ENCODE peak calls at places on chromosomes 3 and 15, in five cellular contexts. Q is suprapubic skin, M is heart left ventricle, R is uterus, E is GM12878. A is an unnamed sample.

GRCh38 chr3:197458906-197459470 is 96.8 kb downstream of the BDH1 start:
- DNase-seq in E (no peak), Q (no peak), R (no peak), M (no peak), A (no peak)

GRCh38 chr3:47000198-47000815 is 20.8 kb downstream of the NBEAL2 start:
- DNase-seq in R (no peak), M (peak), E (no peak), Q (no peak), A (no peak)

GRCh38 chr3:48505146-48505545 is 1.2 kb upstream of the SHISA5 start:
- DNase-seq in Q (no peak), E (no peak), M (no peak), R (peak), A (no peak)

GRCh38 chr15:60844010-60844409 is 365.1 kb upstream of the ICE2 start:
- DNase-seq in R (no peak), E (no peak), M (no peak), Q (no peak), A (no peak)

GRCh38 chr3:30720586-30721313 is 114.3 kb downstream of the TGFBR2 start:
- DNase-seq in E (no peak), R (no peak), Q (no peak), M (no peak), A (peak)

GRCh38 chr15:31408724-31409123 is 82.1 kb downstream of the KLF13 start:
- DNase-seq in R (no peak), M (no peak), E (no peak), Q (no peak), A (no peak)

GRCh38 chr15:57387644-57388076 is 11.4 kb downstream of the CGNL1 start:
- DNase-seq in Q (no peak), E (no peak), R (no peak), M (no peak), A (no peak)

GRCh38 chr3:149369991-149370866 is 7.2 kb downstream of the TM4SF1 start:
- DNase-seq in R (no peak), Q (no peak), E (no peak), M (no peak), A (no peak)

DNA sequence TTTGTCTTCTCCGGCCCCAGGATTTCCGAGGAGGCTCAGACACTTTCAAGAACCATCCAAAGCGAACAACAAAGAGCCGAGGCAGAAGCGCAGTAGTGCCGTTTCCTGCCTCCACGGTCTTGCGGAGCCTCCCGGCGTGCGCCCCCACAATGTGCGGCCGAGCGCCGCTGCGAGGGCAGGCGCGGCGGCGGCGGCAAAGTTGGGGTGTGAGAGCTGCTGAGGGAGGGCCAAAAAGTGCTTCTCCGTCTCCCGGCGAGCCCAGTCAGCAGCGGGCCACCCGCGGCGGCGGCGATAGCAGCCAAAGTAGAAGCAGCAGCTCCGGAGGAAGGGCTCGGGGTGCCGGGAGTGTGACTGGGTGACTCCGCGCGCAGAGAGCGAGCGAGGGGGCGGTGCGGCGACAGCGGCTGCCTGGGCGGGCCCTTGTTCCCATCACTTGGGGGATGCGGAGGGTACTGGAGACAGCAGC is 749.1 kb downstream of the ROBO1 start:
- DNase-seq in M (peak), R (peak), E (no peak), Q (peak), A (no peak)
- TF ChIP-seq CTCF in M (no peak), R (no peak), E (no peak), Q (no peak), A (no peak)

GRCh38 chr15:75091814-75092213 is 68.4 kb downstream of the PPCDC start:
- DNase-seq in E (peak), Q (no peak), R (no peak), M (no peak), A (no peak)
- H3K4me3 ChIP-seq in E (no peak), Q (no peak), R (no peak), M (no peak), A (no peak)

GRCh38 chr15:29143293-29143692 is 126.3 kb downstream of the NSMCE3 start:
- DNase-seq in R (no peak), M (no peak), Q (no peak), E (no peak), A (no peak)

GRCh38 chr15:29141206-29141907 is 128.3 kb downstream of the NSMCE3 start:
- DNase-seq in E (no peak), R (no peak), M (no peak), Q (no peak), A (no peak)

GRCh38 chr15:29141908-29142747 is 127.5 kb downstream of the NSMCE3 start:
- DNase-seq in E (peak), M (no peak), R (no peak), Q (no peak), A (no peak)

GRCh38 chr15:29140475-29141172 is 129.0 kb downstream of the NSMCE3 start:
- DNase-seq in R (no peak), E (no peak), M (no peak), Q (no peak), A (no peak)

DNA sequence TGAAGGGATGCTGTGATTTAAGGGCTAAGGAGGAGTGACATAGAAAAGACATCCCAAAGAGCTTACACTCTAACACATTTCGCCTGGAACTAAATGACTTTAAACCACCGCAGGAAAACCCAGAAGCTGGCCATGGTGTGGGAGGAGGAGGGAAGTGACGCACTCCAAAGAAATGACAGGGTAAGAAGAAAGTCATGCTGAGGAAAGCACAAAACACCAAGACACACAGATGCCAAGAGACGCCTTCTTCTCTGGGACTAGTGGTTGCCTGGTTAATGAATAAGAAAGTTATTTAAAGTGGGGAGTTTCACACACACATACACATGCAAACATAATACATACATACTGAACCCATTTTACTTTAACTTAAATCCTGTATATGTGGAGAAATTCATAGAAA is 125.7 kb downstream of the NSMCE3 start:
- DNase-seq in E (no peak), M (no peak), R (no peak), Q (no peak), A (peak)
- TF ChIP-seq CTCF in E (no peak), M (no peak), R (no peak), Q (no peak), A (no peak)

GRCh38 chr3:147356909-147357733 is 49.2 kb downstream of the ZIC4 start:
- DNase-seq in Q (no peak), E (no peak), R (no peak), M (no peak), A (peak)
- H3K4me3 ChIP-seq in Q (no peak), E (no peak), R (no peak), M (no peak), A (no peak)

DNA sequence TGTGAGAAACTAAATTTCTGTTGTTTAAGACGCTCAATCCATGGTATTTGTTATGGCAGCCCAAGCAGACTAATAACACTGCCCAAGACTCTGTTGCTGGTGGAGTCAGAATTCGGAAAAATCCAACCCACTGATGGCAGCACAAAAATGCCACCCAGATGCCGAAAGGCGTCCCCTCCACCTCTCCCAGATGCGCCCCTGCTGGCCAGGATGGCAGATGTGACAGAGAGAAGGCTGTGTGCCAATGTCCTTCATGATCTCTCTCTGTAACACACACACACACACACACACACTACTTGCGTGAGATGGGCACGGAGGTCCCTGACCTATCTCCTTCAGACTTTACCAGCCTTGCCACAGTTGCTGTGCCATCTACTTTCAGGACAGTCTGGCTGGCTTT is 10.9 kb upstream of the LYSMD4 start:
- DNase-seq in R (no peak), Q (no peak), M (no peak), E (no peak), A (no peak)
- TF ChIP-seq CTCF in R (no peak), Q (no peak), M (no peak), E (peak), A (no peak)

DNA sequence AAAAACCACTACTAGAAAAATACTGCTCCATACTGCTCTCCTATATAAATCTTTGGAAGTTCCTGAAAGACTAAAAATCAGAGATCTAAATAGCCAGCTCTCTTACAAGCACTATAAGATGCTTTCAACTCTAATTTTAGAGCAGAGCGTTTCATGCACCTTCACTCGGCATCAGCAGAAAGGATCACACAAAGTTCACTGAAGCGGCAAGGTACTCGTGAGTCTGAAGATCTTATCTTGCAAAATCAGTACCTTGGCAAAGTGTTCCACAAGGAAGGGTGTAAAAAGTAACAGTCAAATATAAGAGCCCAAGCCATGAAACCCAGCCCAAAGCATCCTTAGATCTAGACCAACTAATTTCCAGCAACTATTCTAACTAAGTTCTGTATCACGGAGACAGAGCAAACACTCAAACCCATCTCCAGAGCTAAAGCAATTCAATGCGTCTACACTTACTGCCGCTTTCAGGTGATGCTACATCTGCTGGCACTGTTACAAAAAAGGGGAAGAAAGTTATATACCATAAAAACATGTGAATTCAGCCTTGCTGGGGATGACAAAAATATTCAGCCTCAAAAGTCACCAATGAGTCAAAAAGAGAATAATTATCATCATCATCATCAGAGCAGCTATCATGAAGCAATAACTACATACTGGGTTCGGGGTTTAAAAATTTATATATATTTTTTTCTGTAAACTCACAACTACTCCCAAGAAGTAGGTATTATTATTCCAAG is 16.3 kb downstream of the VPS39 start:
- DNase-seq in R (no peak), Q (no peak), M (no peak), E (peak), A (no peak)
- H3K4me3 ChIP-seq in R (no peak), Q (no peak), M (no peak), E (peak), A (no peak)

GRCh38 chr3:36408146-36408545 is 27.8 kb downstream of the STAC start:
- DNase-seq in E (no peak), Q (no peak), M (no peak), R (no peak), A (no peak)
- TF ChIP-seq CTCF in E (peak), Q (no peak), M (peak), R (no peak), A (peak)

DNA sequence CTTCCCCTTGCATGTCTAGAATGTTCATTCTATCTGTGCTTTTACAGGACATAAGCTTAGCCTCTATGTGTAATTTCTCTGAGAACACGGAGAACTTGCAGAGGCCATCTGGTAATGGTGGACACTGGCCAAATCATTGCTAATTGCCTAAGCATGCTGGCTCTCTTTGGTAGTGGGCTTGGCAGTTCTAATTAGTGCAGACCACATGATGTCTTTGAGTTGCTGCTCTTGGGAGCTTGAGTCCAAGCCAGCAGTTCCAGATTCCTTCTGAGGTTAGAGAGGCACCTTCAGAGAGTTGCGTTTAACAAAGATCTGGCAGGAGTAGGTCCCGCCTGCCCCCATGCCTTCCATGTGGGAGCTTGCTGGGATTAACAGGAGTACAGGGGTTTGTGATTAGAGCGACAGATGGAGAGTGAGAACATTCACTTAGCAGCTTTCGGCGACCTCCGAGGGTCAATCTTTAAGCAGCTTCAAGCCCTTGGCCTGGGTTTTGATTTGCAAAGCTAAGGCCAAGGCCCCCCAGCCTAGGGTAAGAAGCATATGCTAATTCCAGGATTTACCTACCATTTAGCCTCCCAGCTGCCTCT is 448.9 kb upstream of the LMCD1 start:
- DNase-seq in Q (no peak), R (no peak), E (no peak), M (no peak), A (no peak)
- H3K4me3 ChIP-seq in Q (no peak), R (no peak), E (no peak), M (no peak), A (no peak)